ENCODE peak calls at places on chromosome 13, in five cellular contexts. B, V, X, H and N are unnamed samples.

GRCh38 chr13:97257800-97258799 is 36.0 kb downstream of the MBNL2 start:
- DNase-seq in H (no peak), B (peak; percentile 26), V (peak; percentile 59), X (no peak), N (no peak)

GRCh38 chr13:101416181-101417042 is at the start of gene NALCN:
- DNase-seq in H (no peak), V (peak; percentile 52), X (no peak), B (no peak), N (peak; percentile 51)

GRCh38 chr13:49098771-49099512 is 121.2 kb upstream of the MLNR start:
- DNase-seq in H (no peak), V (no peak), B (no peak), X (no peak), N (no peak)

GRCh38 chr13:77981191-77981925 is 62.7 kb upstream of the EDNRB start:
- DNase-seq in X (no peak), V (no peak), B (no peak), H (no peak), N (no peak)

GRCh38 chr13:27592865-27593264 is 27.5 kb downstream of the LNX2 start:
- DNase-seq in B (no peak), H (no peak), V (no peak), X (no peak), N (no peak)

GRCh38 chr13:46893820-46894533 is 2.9 kb downstream of the HTR2A start:
- DNase-seq in V (peak; percentile 79), B (peak; percentile 59), H (peak; percentile 25), X (no peak), N (no peak)

GRCh38 chr13:94344126-94344863 is 135.2 kb downstream of the DCT start:
- DNase-seq in V (no peak), X (no peak), B (no peak), H (no peak), N (no peak)

GRCh38 chr13:94419304-94419943 is 60.1 kb downstream of the DCT start:
- DNase-seq in X (no peak), B (no peak), V (no peak), H (no peak), N (no peak)

GRCh38 chr13:41648314-41648935 is 191.1 kb downstream of the RGCC start:
- DNase-seq in V (no peak), X (no peak), H (no peak), B (no peak), N (no peak)

GRCh38 chr13:44578064-44578394 is 1.9 kb upstream of the TSC22D1 start:
- DNase-seq in X (peak; percentile 51), H (no peak), B (no peak), V (no peak), N (no peak)

GRCh38 chr13:90258129-90258528 is 1089.4 kb upstream of the MIR17HG start:
- DNase-seq in X (no peak), H (no peak), V (no peak), B (no peak), N (no peak)

GRCh38 chr13:99984463-99985242 is 3.1 kb downstream of the ZIC2 start:
- DNase-seq in H (no peak), B (no peak), V (no peak), X (no peak), N (no peak)

GRCh38 chr13:101681834-101682233 is 229.4 kb downstream of the ITGBL1 start:
- DNase-seq in B (no peak), X (no peak), V (no peak), H (no peak), N (no peak)

GRCh38 chr13:25860862-25861261 is 191.0 kb downstream of the SHISA2 start:
- DNase-seq in V (no peak), B (no peak), X (no peak), H (no peak), N (no peak)

GRCh38 chr13:65499251-65499650 is 1730.9 kb downstream of the PCDH9 start:
- DNase-seq in X (no peak), H (no peak), V (no peak), B (no peak), N (no peak)

GRCh38 chr13:107117327-107118012 is 549.5 kb upstream of the ARGLU1 start:
- DNase-seq in B (no peak), X (no peak), V (no peak), H (no peak), N (no peak)

GRCh38 chr13:45936621-45937020 is 85.1 kb upstream of the SIAH3 start:
- DNase-seq in B (no peak), H (no peak), V (no peak), X (no peak), N (no peak)

GRCh38 chr13:111344471-111345191 is 24.2 kb downstream of the TEX29 start:
- DNase-seq in B (no peak), V (peak; percentile 20), H (no peak), X (no peak), N (no peak)

GRCh38 chr13:55937180-55937579 is 1203.5 kb upstream of the PRR20A start:
- DNase-seq in X (no peak), V (no peak), B (no peak), H (no peak), N (no peak)